ENCODE peak calls at places on chromosomes 13 and 19, in eight cellular contexts. One of them, this sample, is unnamed. For H3K4me1, the result is how much of the 10 kb centered on the place peaks cover.

GRCh38 chr19:14467816-14468215 is 7.3 kb downstream of the PTGER1 start:
- DNase-seq in heart left ventricle: no peak
- DNase-seq in H1: no peak
- DNase-seq in vagina: no peak
- DNase-seq in IMR-90: no peak
- DNase-seq in K562: peak
- DNase-seq in A549: no peak
- DNase-seq in breast epithelium: no peak
- DNase-seq in this sample: no peak

GRCh38 chr19:48607359-48607755 is 815 bp downstream of the SPACA4 start:
- DNase-seq in K562: no peak
- DNase-seq in heart left ventricle: no peak
- DNase-seq in A549: no peak
- DNase-seq in breast epithelium: no peak
- DNase-seq in H1: no peak
- DNase-seq in IMR-90: no peak
- DNase-seq in vagina: no peak
- DNase-seq in this sample: no peak

GRCh38 chr13:70189981-70190380 is 81.7 kb upstream of the KLHL1 start:
- DNase-seq in H1: no peak
- DNase-seq in IMR-90: no peak
- DNase-seq in vagina: no peak
- DNase-seq in A549: no peak
- DNase-seq in heart left ventricle: no peak
- DNase-seq in breast epithelium: no peak
- DNase-seq in K562: no peak
- DNase-seq in this sample: no peak

GRCh38 chr19:14516746-14517438 is 1.3 kb downstream of the DNAJB1 start:
- DNase-seq in IMR-90: no peak
- DNase-seq in H1: no peak
- DNase-seq in A549: no peak
- DNase-seq in K562: no peak
- DNase-seq in breast epithelium: no peak
- DNase-seq in vagina: peak
- DNase-seq in heart left ventricle: no peak
- DNase-seq in this sample: no peak

GRCh38 chr13:79522583-79522982 is 41.6 kb downstream of the NDFIP2 start:
- DNase-seq in A549: no peak
- DNase-seq in H1: no peak
- DNase-seq in breast epithelium: no peak
- DNase-seq in vagina: no peak
- DNase-seq in IMR-90: peak
- DNase-seq in heart left ventricle: no peak
- DNase-seq in K562: no peak
- DNase-seq in this sample: no peak

GRCh38 chr13:54016548-54016947 is 987.9 kb downstream of the OLFM4 start:
- DNase-seq in vagina: no peak
- DNase-seq in heart left ventricle: no peak
- DNase-seq in A549: no peak
- DNase-seq in K562: no peak
- DNase-seq in H1: no peak
- DNase-seq in IMR-90: no peak
- DNase-seq in breast epithelium: no peak
- DNase-seq in this sample: no peak

GRCh38 chr13:46571189-46571901 is 18.4 kb downstream of the LRCH1 start:
- DNase-seq in K562: no peak
- DNase-seq in IMR-90: peak
- DNase-seq in heart left ventricle: peak
- DNase-seq in H1: no peak
- DNase-seq in vagina: peak
- DNase-seq in breast epithelium: no peak
- DNase-seq in A549: peak
- DNase-seq in this sample: no peak

GRCh38 chr19:33740811-33741396 is 55.8 kb upstream of the KCTD15 start:
- DNase-seq in vagina: no peak
- DNase-seq in K562: peak
- DNase-seq in H1: peak
- DNase-seq in heart left ventricle: no peak
- DNase-seq in A549: peak
- DNase-seq in IMR-90: peak
- DNase-seq in breast epithelium: no peak
- DNase-seq in this sample: no peak

GRCh38 chr19:38035515-38036495 is 128.8 kb downstream of the SIPA1L3 start:
- DNase-seq in H1: no peak
- DNase-seq in vagina: no peak
- DNase-seq in A549: no peak
- DNase-seq in IMR-90: peak
- DNase-seq in K562: no peak
- DNase-seq in breast epithelium: no peak
- DNase-seq in heart left ventricle: no peak
- DNase-seq in this sample: peak

GRCh38 chr13:41398494-41399190 is 58.7 kb upstream of the RGCC start:
- DNase-seq in H1: no peak
- DNase-seq in breast epithelium: no peak
- DNase-seq in IMR-90: no peak
- DNase-seq in K562: no peak
- DNase-seq in A549: no peak
- DNase-seq in vagina: no peak
- DNase-seq in heart left ventricle: no peak
- DNase-seq in this sample: no peak

GRCh38 chr19:44284968-44285367 is 19.9 kb downstream of the ZNF235 start:
- DNase-seq in IMR-90: no peak
- DNase-seq in breast epithelium: no peak
- DNase-seq in K562: no peak
- DNase-seq in H1: no peak
- DNase-seq in vagina: no peak
- DNase-seq in A549: no peak
- DNase-seq in heart left ventricle: no peak
- DNase-seq in this sample: no peak

GRCh38 chr13:60261432-60262351 is 98.0 kb upstream of the DIAPH3 start:
- DNase-seq in K562: no peak
- DNase-seq in A549: no peak
- DNase-seq in heart left ventricle: no peak
- DNase-seq in IMR-90: no peak
- DNase-seq in H1: peak
- DNase-seq in breast epithelium: no peak
- DNase-seq in vagina: no peak
- DNase-seq in this sample: no peak

GRCh38 chr13:39417643-39418042 is 185.3 kb downstream of the LHFPL6 start:
- DNase-seq in vagina: no peak
- DNase-seq in heart left ventricle: no peak
- DNase-seq in IMR-90: peak
- DNase-seq in breast epithelium: no peak
- DNase-seq in K562: no peak
- DNase-seq in A549: no peak
- DNase-seq in H1: peak
- DNase-seq in this sample: no peak

GRCh38 chr19:44890366-44891015 is 563 bp upstream of the TOMM40 start:
- DNase-seq in K562: peak
- DNase-seq in heart left ventricle: peak
- DNase-seq in IMR-90: peak
- DNase-seq in breast epithelium: peak
- DNase-seq in vagina: peak
- DNase-seq in H1: peak
- DNase-seq in A549: peak
- DNase-seq in this sample: peak

GRCh38 chr13:31009166-31009565 is 76.7 kb downstream of the TEX26 start:
- DNase-seq in IMR-90: no peak
- DNase-seq in K562: no peak
- DNase-seq in breast epithelium: no peak
- DNase-seq in H1: no peak
- DNase-seq in heart left ventricle: no peak
- DNase-seq in A549: no peak
- DNase-seq in vagina: no peak
- DNase-seq in this sample: no peak

GRCh38 chr13:30730526-30730925 is 4.8 kb upstream of the ALOX5AP start:
- DNase-seq in H1: no peak
- DNase-seq in vagina: no peak
- DNase-seq in K562: no peak
- DNase-seq in IMR-90: no peak
- DNase-seq in breast epithelium: no peak
- DNase-seq in A549: no peak
- DNase-seq in heart left ventricle: no peak
- DNase-seq in this sample: no peak

GRCh38 chr19:1551068-1552040 is 16.8 kb downstream of the MEX3D start:
- DNase-seq in K562: no peak
- DNase-seq in breast epithelium: no peak
- DNase-seq in IMR-90: no peak
- DNase-seq in vagina: no peak
- DNase-seq in H1: no peak
- DNase-seq in A549: no peak
- DNase-seq in heart left ventricle: no peak
- DNase-seq in this sample: no peak

GRCh38 chr13:35512271-35512920 is 35.9 kb upstream of the MAB21L1 start:
- DNase-seq in K562: no peak
- DNase-seq in IMR-90: peak
- DNase-seq in H1: no peak
- DNase-seq in breast epithelium: no peak
- DNase-seq in heart left ventricle: no peak
- DNase-seq in vagina: peak
- DNase-seq in A549: no peak
- DNase-seq in this sample: no peak

GRCh38 chr13:79679334-79679733 is 198.4 kb downstream of the NDFIP2 start:
- DNase-seq in K562: peak
- DNase-seq in heart left ventricle: peak
- DNase-seq in breast epithelium: peak
- DNase-seq in IMR-90: peak
- DNase-seq in vagina: no peak
- DNase-seq in A549: peak
- DNase-seq in H1: peak
- DNase-seq in this sample: peak

GRCh38 chr19:31349160-31349881 is at the start of gene TSHZ3:
- DNase-seq in K562: peak
- DNase-seq in breast epithelium: no peak
- DNase-seq in H1: no peak
- DNase-seq in A549: peak
- DNase-seq in IMR-90: peak
- DNase-seq in heart left ventricle: peak
- DNase-seq in vagina: peak
- DNase-seq in this sample: peak

GRCh38 chr13:73661687-73662425 is 472.3 kb downstream of the KLF12 start:
- DNase-seq in A549: no peak
- DNase-seq in heart left ventricle: no peak
- DNase-seq in K562: no peak
- DNase-seq in vagina: no peak
- DNase-seq in breast epithelium: no peak
- DNase-seq in IMR-90: no peak
- DNase-seq in H1: no peak
- DNase-seq in this sample: no peak

GRCh38 chr13:60788156-60788829 is 391.3 kb downstream of the TDRD3 start:
- DNase-seq in K562: no peak
- DNase-seq in heart left ventricle: no peak
- DNase-seq in IMR-90: no peak
- DNase-seq in breast epithelium: no peak
- DNase-seq in vagina: no peak
- DNase-seq in A549: no peak
- DNase-seq in H1: no peak
- DNase-seq in this sample: no peak

GRCh38 chr13:23867027-23867491 is 22.1 kb downstream of the MIPEP start:
- DNase-seq in K562: peak
- DNase-seq in breast epithelium: no peak
- DNase-seq in IMR-90: peak
- DNase-seq in vagina: no peak
- DNase-seq in A549: peak
- DNase-seq in H1: no peak
- DNase-seq in heart left ventricle: no peak
- DNase-seq in this sample: peak

GRCh38 chr13:27194895-27195764 is 23.5 kb upstream of the USP12 start:
- DNase-seq in vagina: no peak
- DNase-seq in H1: no peak
- DNase-seq in A549: peak
- DNase-seq in IMR-90: peak
- DNase-seq in K562: peak
- DNase-seq in breast epithelium: no peak
- DNase-seq in heart left ventricle: no peak
- DNase-seq in this sample: no peak

GRCh38 chr19:35442091-35442490 is 6.0 kb upstream of the FFAR2 start:
- DNase-seq in IMR-90: no peak
- DNase-seq in vagina: no peak
- DNase-seq in A549: no peak
- DNase-seq in breast epithelium: no peak
- DNase-seq in K562: no peak
- DNase-seq in heart left ventricle: peak
- DNase-seq in H1: no peak
- DNase-seq in this sample: no peak

GRCh38 chr19:56223481-56223880 is 21.4 kb downstream of the ZSCAN5C start:
- DNase-seq in A549: no peak
- DNase-seq in vagina: no peak
- DNase-seq in heart left ventricle: no peak
- DNase-seq in IMR-90: no peak
- DNase-seq in breast epithelium: no peak
- DNase-seq in K562: no peak
- DNase-seq in H1: no peak
- DNase-seq in this sample: no peak

GRCh38 chr19:15199652-15200574 is 882 bp downstream of the NOTCH3 start:
- DNase-seq in breast epithelium: peak
- DNase-seq in heart left ventricle: no peak
- DNase-seq in H1: peak
- DNase-seq in A549: no peak
- DNase-seq in vagina: no peak
- DNase-seq in IMR-90: peak
- DNase-seq in K562: no peak
- DNase-seq in this sample: peak

GRCh38 chr13:113852536-113853517 is 11.0 kb downstream of the GAS6 start:
- DNase-seq in breast epithelium: peak
- DNase-seq in vagina: peak
- DNase-seq in H1: no peak
- DNase-seq in IMR-90: no peak
- DNase-seq in A549: no peak
- DNase-seq in heart left ventricle: no peak
- DNase-seq in K562: peak
- DNase-seq in this sample: no peak
- H3K4me1 ChIP-seq in breast epithelium: under half
- H3K4me1 ChIP-seq in vagina: half or more
- H3K4me1 ChIP-seq in H1: under half
- H3K4me1 ChIP-seq in IMR-90: half or more
- H3K4me1 ChIP-seq in A549: under half
- H3K4me1 ChIP-seq in heart left ventricle: under half
- H3K4me1 ChIP-seq in K562: half or more
- H3K4me1 ChIP-seq in this sample: half or more

GRCh38 chr19:5152013-5152763 is 183.3 kb downstream of the KDM4B start:
- DNase-seq in IMR-90: no peak
- DNase-seq in breast epithelium: no peak
- DNase-seq in vagina: no peak
- DNase-seq in A549: no peak
- DNase-seq in heart left ventricle: no peak
- DNase-seq in K562: no peak
- DNase-seq in H1: no peak
- DNase-seq in this sample: no peak
- TF ChIP-seq POLR2A in IMR-90: no peak
- TF ChIP-seq POLR2A in breast epithelium: no peak
- TF ChIP-seq POLR2A in vagina: no peak
- TF ChIP-seq POLR2A in A549: no peak
- TF ChIP-seq POLR2A in heart left ventricle: no peak
- TF ChIP-seq POLR2A in K562: peak
- TF ChIP-seq POLR2A in H1: no peak
- TF ChIP-seq POLR2A in this sample: no peak

GRCh38 chr19:50432658-50433057 is at the start of gene MYBPC2:
- DNase-seq in IMR-90: no peak
- DNase-seq in K562: no peak
- DNase-seq in heart left ventricle: no peak
- DNase-seq in vagina: no peak
- DNase-seq in breast epithelium: no peak
- DNase-seq in H1: no peak
- DNase-seq in A549: no peak
- DNase-seq in this sample: no peak
- H3K4me1 ChIP-seq in IMR-90: under half
- H3K4me1 ChIP-seq in K562: half or more
- H3K4me1 ChIP-seq in heart left ventricle: under half
- H3K4me1 ChIP-seq in vagina: under half
- H3K4me1 ChIP-seq in breast epithelium: under half
- H3K4me1 ChIP-seq in H1: under half
- H3K4me1 ChIP-seq in A549: under half
- H3K4me1 ChIP-seq in this sample: under half

GRCh38 chr13:112078879-112079526 is 12.1 kb downstream of the SOX1 start:
- DNase-seq in IMR-90: no peak
- DNase-seq in vagina: peak
- DNase-seq in H1: no peak
- DNase-seq in heart left ventricle: no peak
- DNase-seq in breast epithelium: no peak
- DNase-seq in K562: no peak
- DNase-seq in A549: no peak
- DNase-seq in this sample: no peak
- TF ChIP-seq POLR2A in IMR-90: no peak
- TF ChIP-seq POLR2A in vagina: no peak
- TF ChIP-seq POLR2A in H1: no peak
- TF ChIP-seq POLR2A in heart left ventricle: no peak
- TF ChIP-seq POLR2A in breast epithelium: no peak
- TF ChIP-seq POLR2A in K562: no peak
- TF ChIP-seq POLR2A in A549: no peak
- TF ChIP-seq POLR2A in this sample: no peak

This sample was measured in upper lobe of left lung.